ENCODE peak calls at places on chromosomes 4 and X, in five cellular contexts. E is HCT116, Q is SK-N-SH, P is K562, J is H1. X is an unnamed sample. For H3K27me3, the result is how much of the 10 kb centered on the place peaks cover.

GRCh38 chr4:8675906-8676305 is 83.3 kb downstream of the CPZ start:
- DNase-seq in E (no peak), Q (no peak), P (no peak), J (no peak), X (no peak)

GRCh38 chrX:112774142-112774541 is 66.5 kb downstream of the AMOT start:
- DNase-seq in E (no peak), Q (no peak), P (no peak), J (no peak), X (no peak)

GRCh38 chr4:133801858-133802257 is 399.7 kb downstream of the PABPC4L start:
- DNase-seq in E (no peak), Q (no peak), P (no peak), J (no peak), X (peak)

GRCh38 chr4:100082852-100083251 is 107.4 kb downstream of the DDIT4L start:
- DNase-seq in E (no peak), Q (no peak), P (no peak), J (no peak), X (no peak)

GRCh38 chr4:186485621-186486062 is 69.7 kb downstream of the MTNR1A start:
- DNase-seq in E (peak), Q (peak), P (no peak), J (peak), X (no peak)

GRCh38 chr4:148442830-148443549 is 776 bp upstream of the NR3C2 start:
- DNase-seq in E (no peak), Q (peak), P (no peak), J (no peak), X (no peak)

GRCh38 chr4:15182600-15183222 is 180.4 kb downstream of the CPEB2 start:
- DNase-seq in E (no peak), Q (no peak), P (no peak), J (no peak), X (no peak)

GRCh38 chrX:41559662-41560061 is 112.5 kb downstream of the NYX start:
- DNase-seq in E (no peak), Q (no peak), P (peak), J (no peak), X (no peak)

GRCh38 chrX:123859409-123859827 is 435 bp upstream of the XIAP start:
- DNase-seq in E (no peak), Q (peak), P (no peak), J (peak), X (peak)

GRCh38 chrX:72495041-72495440 is 77.6 kb downstream of the HDAC8 start:
- DNase-seq in E (no peak), Q (peak), P (no peak), J (no peak), X (no peak)

GRCh38 chr4:107825072-107825789 is 499 bp downstream of the SGMS2 start:
- DNase-seq in E (no peak), Q (peak), P (no peak), J (peak), X (no peak)

GRCh38 chr4:176289561-176289960 is 20.5 kb upstream of the ASB5 start:
- DNase-seq in E (no peak), Q (no peak), P (no peak), J (no peak), X (no peak)

GRCh38 chr4:70722199-70722791 is 531 bp downstream of the RUFY3 start:
- DNase-seq in E (no peak), Q (peak), P (peak), J (no peak), X (no peak)

GRCh38 chr4:95092762-95093161 is 335.0 kb downstream of the BMPR1B start:
- DNase-seq in E (no peak), Q (peak), P (peak), J (no peak), X (no peak)

GRCh38 chr4:133147922-133148689 is 988 bp upstream of the PCDH10 start:
- DNase-seq in E (no peak), Q (peak), P (no peak), J (peak), X (no peak)

GRCh38 chr4:106583567-106583966 is 215.0 kb upstream of the GIMD1 start:
- DNase-seq in E (peak), Q (no peak), P (no peak), J (no peak), X (no peak)

GRCh38 chr4:126071346-126072333 is 756.9 kb downstream of the FAT4 start:
- DNase-seq in E (no peak), Q (peak), P (no peak), J (no peak), X (no peak)

GRCh38 chrX:45771560-45772340 is 571.1 kb upstream of the DIPK2B start:
- DNase-seq in E (no peak), Q (no peak), P (no peak), J (no peak), X (no peak)

GRCh38 chr4:147479817-147480216 is 1.1 kb upstream of the EDNRA start:
- DNase-seq in E (no peak), Q (no peak), P (no peak), J (no peak), X (no peak)

GRCh38 chrX:25039036-25039435 is 23.3 kb upstream of the ARX start:
- DNase-seq in E (no peak), Q (no peak), P (no peak), J (no peak), X (no peak)

GRCh38 chrX:24506082-24506481 is 41.0 kb downstream of the PDK3 start:
- DNase-seq in E (no peak), Q (no peak), P (peak), J (no peak), X (no peak)

GRCh38 chr4:4330794-4331193 is 40.7 kb downstream of the ZBTB49 start:
- DNase-seq in E (no peak), Q (no peak), P (no peak), J (no peak), X (no peak)

GRCh38 chrX:37818031-37818430 is 29.3 kb downstream of the DYNLT3 start:
- DNase-seq in E (no peak), Q (no peak), P (no peak), J (no peak), X (no peak)

GRCh38 chrX:114049063-114049462 is 534.8 kb upstream of the HTR2C start:
- DNase-seq in E (no peak), Q (no peak), P (peak), J (no peak), X (no peak)

GRCh38 chrX:154333837-154334271 is 38.3 kb downstream of the TKTL1 start:
- DNase-seq in E (no peak), Q (no peak), P (no peak), J (no peak), X (no peak)

GRCh38 chrX:123580871-123581270 is 152.0 kb downstream of the THOC2 start:
- DNase-seq in E (no peak), Q (no peak), P (no peak), J (no peak), X (no peak)

GRCh38 chrX:123860983-123861382 is 1.1 kb downstream of the XIAP start:
- DNase-seq in E (no peak), Q (no peak), P (peak), J (no peak), X (no peak)

GRCh38 chr4:69984030-69984443 is 11.7 kb upstream of the STATH start:
- DNase-seq in E (no peak), Q (no peak), P (no peak), J (no peak), X (no peak)

GRCh38 chr4:137393043-137393442 is 139.3 kb downstream of the PCDH18 start:
- DNase-seq in E (no peak), Q (peak), P (no peak), J (no peak), X (peak)

GRCh38 chr4:187604984-187605383 is 390.6 kb upstream of the ZFP42 start:
- DNase-seq in E (no peak), Q (no peak), P (no peak), J (no peak), X (no peak)

GRCh38 chr4:156556326-156556725 is 415.3 kb downstream of the PDGFC start:
- DNase-seq in E (no peak), Q (no peak), P (no peak), J (no peak), X (no peak)

GRCh38 chrX:125202486-125203378 is 116.9 kb upstream of the TEX13C start:
- DNase-seq in E (no peak), Q (peak), P (no peak), J (peak), X (no peak)

GRCh38 chrX:154731203-154731602 is 19.7 kb downstream of the GAB3 start:
- DNase-seq in E (no peak), Q (no peak), P (no peak), J (no peak), X (no peak)

GRCh38 chr4:627751-628150 is 2.4 kb downstream of the PDE6B start:
- DNase-seq in E (no peak), Q (no peak), P (no peak), J (no peak), X (no peak)
- H3K4me3 ChIP-seq in E (no peak), Q (no peak), P (no peak), J (no peak), X (no peak)

GRCh38 chr4:101269682-101270081 is 77.6 kb downstream of the PPP3CA start:
- DNase-seq in E (no peak), Q (no peak), P (no peak), J (no peak), X (no peak)

GRCh38 chr4:101264993-101265815 is 82.1 kb downstream of the PPP3CA start:
- DNase-seq in E (no peak), Q (no peak), P (no peak), J (no peak), X (no peak)

GRCh38 chr4:101264550-101264949 is 82.8 kb downstream of the PPP3CA start:
- DNase-seq in E (no peak), Q (no peak), P (no peak), J (no peak), X (no peak)

GRCh38 chr4:101262683-101263082 is 84.6 kb downstream of the PPP3CA start:
- DNase-seq in E (no peak), Q (no peak), P (no peak), J (no peak), X (no peak)

DNA sequence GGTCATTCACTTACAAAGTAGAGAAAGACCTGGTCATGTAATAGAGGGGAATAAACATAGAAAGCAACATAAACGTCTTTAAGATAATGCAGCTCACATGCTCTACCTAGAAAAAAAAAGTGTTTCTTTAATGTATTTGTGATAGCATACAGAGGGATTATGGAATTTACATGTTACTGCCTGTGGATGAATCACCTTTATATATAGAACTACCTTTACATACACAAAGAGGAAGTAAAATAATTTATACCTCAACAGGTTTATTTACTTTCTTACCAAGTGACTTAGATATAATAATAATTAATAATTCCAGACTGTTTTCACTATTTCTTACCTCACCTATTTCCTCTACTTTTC is 81.5 kb downstream of the PPP3CA start:
- DNase-seq in E (no peak), Q (no peak), P (no peak), J (no peak), X (no peak)
- TF ChIP-seq YY1 in E (no peak), Q (no peak), P (no peak), J (no peak), X (no peak)

GRCh38 chr4:55269970-55270369 is 76.1 kb upstream of the SRD5A3 start:
- DNase-seq in E (no peak), Q (no peak), P (no peak), J (no peak), X (no peak)

GRCh38 chr4:55272102-55272501 is 73.9 kb upstream of the SRD5A3 start:
- DNase-seq in E (no peak), Q (no peak), P (no peak), J (no peak), X (no peak)

GRCh38 chr4:55277011-55277410 is 69.0 kb upstream of the SRD5A3 start:
- DNase-seq in E (no peak), Q (no peak), P (no peak), J (no peak), X (no peak)

GRCh38 chr4:55269470-55269869 is 76.6 kb upstream of the SRD5A3 start:
- DNase-seq in E (no peak), Q (no peak), P (no peak), J (no peak), X (no peak)

DNA sequence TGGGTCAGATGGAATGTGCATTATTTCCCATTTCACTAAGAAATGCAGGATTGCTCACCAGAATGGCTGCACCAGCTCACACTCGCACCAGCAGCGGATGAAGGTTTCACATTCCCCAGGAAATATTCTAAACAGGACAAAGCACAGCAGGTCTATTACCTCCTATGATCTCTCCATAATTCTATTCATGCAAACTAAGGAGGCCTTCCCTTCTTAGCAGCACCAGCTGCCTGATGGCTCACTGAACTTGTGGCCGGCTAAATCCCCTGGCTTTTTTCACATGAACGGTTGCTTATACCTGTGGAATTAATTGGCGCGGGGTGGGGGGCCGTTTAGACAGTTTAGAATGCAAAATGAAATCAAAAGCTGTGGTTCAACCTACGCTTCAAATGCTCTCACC is 73.5 kb upstream of the SRD5A3 start:
- DNase-seq in E (no peak), Q (no peak), P (no peak), J (no peak), X (no peak)
- H3K27me3 ChIP-seq in E (under half), Q (under half), P (under half), J (under half), X (under half)

DNA sequence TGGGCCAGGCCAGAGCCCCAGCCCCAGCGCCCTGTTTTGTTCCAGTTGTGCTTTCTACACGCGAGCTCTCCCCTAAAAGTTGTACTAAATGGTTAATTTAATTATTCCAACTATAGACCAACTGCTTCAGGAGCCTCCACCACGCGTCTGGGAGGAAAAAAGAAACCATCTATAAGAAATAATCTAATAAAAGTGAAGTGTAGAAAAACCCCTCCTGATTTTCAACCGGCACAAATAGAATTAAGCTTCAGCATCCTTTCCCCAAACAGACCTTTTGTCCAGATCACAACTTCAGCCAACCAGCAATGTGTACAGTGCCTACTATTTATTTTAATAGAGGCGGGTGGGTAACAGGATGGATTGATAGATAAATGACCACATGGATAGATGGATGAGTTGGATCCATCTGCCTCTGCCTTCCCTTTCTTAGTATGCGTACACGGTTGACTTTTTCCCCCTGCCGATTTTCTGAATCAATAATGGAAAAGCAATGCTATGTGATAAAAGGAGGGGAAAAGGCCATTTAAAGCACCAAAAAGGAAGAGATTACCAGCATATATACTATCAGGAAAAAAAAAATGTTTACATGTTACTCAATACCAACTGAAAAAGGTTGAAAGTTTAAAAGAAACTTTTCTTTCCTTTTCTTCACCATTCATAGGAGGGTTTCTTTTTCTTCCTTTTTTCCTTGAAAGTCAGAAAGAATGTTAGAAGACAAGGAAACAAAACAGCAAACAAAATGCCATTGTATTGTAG is 3.7 kb upstream of the PHOX2B start:
- DNase-seq in E (no peak), Q (peak), P (no peak), J (no peak), X (no peak)
- H3K4me3 ChIP-seq in E (no peak), Q (peak), P (no peak), J (peak), X (peak)

GRCh38 chr4:10098770-10099139 is 17.8 kb downstream of the WDR1 start:
- DNase-seq in E (peak), Q (no peak), P (no peak), J (no peak), X (no peak)
- TF ChIP-seq YY1 in E (no peak), Q (no peak), P (no peak), J (no peak), X (no peak)

GRCh38 chrX:104564335-104564734 is 1.7 kb upstream of the IL1RAPL2 start:
- DNase-seq in E (no peak), Q (no peak), P (no peak), J (no peak), X (no peak)

GRCh38 chrX:104564921-104565703 is 887 bp upstream of the IL1RAPL2 start:
- DNase-seq in E (no peak), Q (peak), P (no peak), J (no peak), X (no peak)

GRCh38 chrX:104566921-104567501 is 1.0 kb downstream of the IL1RAPL2 start:
- DNase-seq in E (no peak), Q (peak), P (no peak), J (peak), X (no peak)

GRCh38 chrX:104567506-104567905 is 1.5 kb downstream of the IL1RAPL2 start:
- DNase-seq in E (no peak), Q (peak), P (no peak), J (no peak), X (no peak)

DNA sequence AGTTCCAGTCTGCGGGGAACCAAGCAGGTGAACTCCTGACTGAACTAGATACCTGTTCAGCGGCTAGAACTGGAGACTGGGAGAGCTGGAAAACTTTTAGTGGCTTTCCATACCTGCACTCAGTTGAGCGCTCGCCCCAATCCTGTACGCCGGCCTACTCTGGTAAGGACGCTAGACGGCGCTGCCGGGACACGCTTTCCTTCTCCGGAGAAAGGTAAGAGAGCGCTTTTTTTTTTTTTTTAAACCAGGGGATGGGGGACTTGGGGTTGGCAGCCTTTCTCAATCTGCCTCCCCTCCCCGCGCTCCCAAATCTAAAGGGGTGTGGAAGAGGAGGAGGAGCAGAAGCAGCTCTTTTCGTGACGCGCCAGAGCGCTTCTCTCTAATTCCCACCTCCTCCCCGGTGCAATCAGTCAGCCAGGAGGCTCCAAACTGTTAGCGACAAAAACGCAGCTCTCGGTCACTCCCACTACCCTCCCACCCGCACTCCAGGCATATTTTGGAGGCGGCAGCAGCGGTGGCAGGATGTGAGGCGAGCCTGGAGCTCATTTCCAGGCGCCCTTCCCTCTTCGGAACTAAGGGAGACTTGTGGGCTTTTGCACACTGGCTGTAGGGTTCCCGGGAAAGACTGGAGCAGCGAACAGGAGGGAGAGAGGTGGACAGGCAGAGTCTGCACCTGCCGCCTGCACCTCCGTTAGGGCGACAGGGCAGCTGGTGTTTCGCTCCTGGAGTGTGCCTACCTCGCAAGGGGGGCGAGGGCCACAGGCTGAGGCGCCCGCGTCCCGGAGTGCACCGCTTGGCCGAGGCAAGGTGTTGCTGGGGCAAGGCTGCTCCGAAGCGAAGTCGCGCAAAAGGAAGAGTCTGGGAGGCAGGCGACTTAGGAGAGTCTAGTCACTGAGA is at the start of gene IL1RAPL2:
- DNase-seq in E (no peak), Q (peak), P (peak), J (peak), X (peak)
- H3K27me3 ChIP-seq in E (under half), Q (half or more), P (under half), J (under half), X (half or more)

X was measured in NT2/D1.